ENCODE peak calls at places on chromosomes 6 and 20, in ten cellular contexts. Q is GM23248; O is A673; K is HCT116; H is effector memory CD4-positive, alpha-beta T cell; D is stomach; E is CD8-positive, alpha-beta T cell; R is CD8-positive, alpha-beta memory T cell; X is colonic mucosa; A is Peyer's patch. Z is an unnamed sample.

GRCh38 chr6:68343901-68344300 is 291.2 kb upstream of the ADGRB3 start:
- DNase-seq in Q (peak; percentile 1), O (peak; percentile 80), K (no peak), H (no peak), D (no peak), E (no peak), R (no peak), X (no peak), A (no peak), Z (no peak)

GRCh38 chr6:16596890-16597331 is 164.3 kb downstream of the ATXN1 start:
- DNase-seq in Q (no peak), O (no peak), K (no peak), H (no peak), D (no peak), E (no peak), R (no peak), X (no peak), A (no peak), Z (no peak)

GRCh38 chr6:84346372-84346771 is 118.9 kb upstream of the CEP162 start:
- DNase-seq in Q (peak; percentile 45), O (no peak), K (no peak), H (no peak), D (no peak), E (no peak), R (no peak), X (no peak), A (no peak), Z (no peak)

GRCh38 chr6:43492673-43493072 is 15.3 kb downstream of the TJAP1 start:
- DNase-seq in Q (peak; percentile 67), O (no peak), K (no peak), H (no peak), D (no peak), E (no peak), R (no peak), X (no peak), A (no peak), Z (no peak)

GRCh38 chr6:13412639-13413465 is 74.5 kb downstream of the GFOD1 start:
- DNase-seq in Q (no peak), O (no peak), K (no peak), H (no peak), D (no peak), E (no peak), R (no peak), X (no peak), A (no peak), Z (no peak)

GRCh38 chr6:119158057-119158848 is 79.8 kb upstream of the FAM184A start:
- DNase-seq in Q (peak; percentile 73), O (no peak), K (no peak), H (no peak), D (no peak), E (no peak), R (no peak), X (no peak), A (no peak), Z (peak; percentile 56)

GRCh38 chr6:68572525-68572924 is 62.6 kb upstream of the ADGRB3 start:
- DNase-seq in Q (peak; percentile 6), O (peak; percentile 87), K (no peak), H (no peak), D (no peak), E (no peak), R (no peak), X (no peak), A (no peak), Z (no peak)

GRCh38 chr6:26057899-26058298 is 29.3 kb upstream of the HFE start:
- DNase-seq in Q (no peak), O (peak; percentile 62), K (no peak), H (no peak), D (no peak), E (no peak), R (no peak), X (no peak), A (no peak), Z (no peak)

GRCh38 chr6:119620846-119621570 is 271.4 kb upstream of the MAN1A1 start:
- DNase-seq in Q (peak; percentile 89), O (no peak), K (peak; percentile 37), H (no peak), D (no peak), E (no peak), R (no peak), X (no peak), A (no peak), Z (no peak)

GRCh38 chr6:98833101-98834059 is 994 bp upstream of the POU3F2 start:
- DNase-seq in Q (peak; percentile 63), O (peak; percentile 80), K (no peak), H (no peak), D (no peak), E (no peak), R (no peak), X (no peak), A (peak; percentile 56), Z (no peak)

GRCh38 chr20:20076297-20077065 is 24.1 kb downstream of the CFAP61 start:
- DNase-seq in Q (peak; percentile 74), O (peak; percentile 30), K (no peak), H (no peak), D (no peak), E (no peak), R (no peak), X (no peak), A (no peak), Z (no peak)

GRCh38 chr6:11143394-11144371 is 32.2 kb upstream of the ERVFRD-1 start:
- DNase-seq in Q (peak; percentile 96), O (peak; percentile 69), K (peak; percentile 64), H (no peak), D (peak; percentile 61), E (no peak), R (no peak), X (peak; percentile 44), A (no peak), Z (peak; percentile 60)

GRCh38 chr20:20211274-20211987 is 156.5 kb upstream of the INSM1 start:
- DNase-seq in Q (peak; percentile 48), O (peak; percentile 23), K (no peak), H (no peak), D (no peak), E (no peak), R (no peak), X (peak; percentile 63), A (no peak), Z (no peak)

GRCh38 chr20:4441191-4441590 is 280.5 kb upstream of the PRND start:
- DNase-seq in Q (peak; percentile 31), O (no peak), K (no peak), H (no peak), D (no peak), E (no peak), R (no peak), X (no peak), A (no peak), Z (no peak)

GRCh38 chr20:10696650-10697049 is 22.9 kb upstream of the JAG1 start:
- DNase-seq in Q (no peak), O (peak; percentile 35), K (no peak), H (no peak), D (no peak), E (no peak), R (no peak), X (no peak), A (no peak), Z (no peak)

GRCh38 chr6:89799756-89800155 is 19.8 kb downstream of the MDN1 start:
- DNase-seq in Q (no peak), O (no peak), K (no peak), H (no peak), D (no peak), E (no peak), R (no peak), X (no peak), A (no peak), Z (no peak)
- H3K36me3 ChIP-seq in Q (peaks cover 4% of the 10 kb centered on the region), O (peaks cover 5% of the 10 kb centered on the region), K (peaks cover 14% of the 10 kb centered on the region), H (peaks cover 6% of the 10 kb centered on the region), D (peaks cover 59% of the 10 kb centered on the region), E (peaks cover 10% of the 10 kb centered on the region), R (no peaks in the 10 kb centered on the region), X (no peaks in the 10 kb centered on the region), A (peaks cover 27% of the 10 kb centered on the region), Z (peaks cover 53% of the 10 kb centered on the region)

GRCh38 chr6:153084393-153084792 is 46.7 kb downstream of the RGS17 start:
- DNase-seq in Q (peak; percentile 73), O (no peak), K (no peak), H (no peak), D (no peak), E (no peak), R (no peak), X (no peak), A (no peak), Z (no peak)
- H3K27ac ChIP-seq in Q (no peak overlapping the region), O (no peak overlapping the region), K (no peak overlapping the region), H (no peak overlapping the region), D (no peak overlapping the region), E (no peak overlapping the region), R (no peak overlapping the region), X (no peak overlapping the region), A (no peak overlapping the region), Z (no peak overlapping the region)

GRCh38 chr20:61849376-61849775 is 216.3 kb downstream of the TAF4 start:
- DNase-seq in Q (no peak), O (no peak), K (no peak), H (no peak), D (no peak), E (no peak), R (no peak), X (no peak), A (no peak), Z (no peak)

GRCh38 chr20:61850926-61851900 is 214.5 kb downstream of the TAF4 start:
- DNase-seq in Q (no peak), O (no peak), K (no peak), H (no peak), D (no peak), E (no peak), R (no peak), X (no peak), A (no peak), Z (no peak)

GRCh38 chr20:61848851-61849250 is 216.8 kb downstream of the TAF4 start:
- DNase-seq in Q (no peak), O (no peak), K (no peak), H (no peak), D (no peak), E (no peak), R (no peak), X (no peak), A (no peak), Z (no peak)

GRCh38 chr20:61850457-61850856 is 215.2 kb downstream of the TAF4 start:
- DNase-seq in Q (peak; percentile 14), O (no peak), K (no peak), H (no peak), D (no peak), E (no peak), R (no peak), X (no peak), A (no peak), Z (no peak)

DNA sequence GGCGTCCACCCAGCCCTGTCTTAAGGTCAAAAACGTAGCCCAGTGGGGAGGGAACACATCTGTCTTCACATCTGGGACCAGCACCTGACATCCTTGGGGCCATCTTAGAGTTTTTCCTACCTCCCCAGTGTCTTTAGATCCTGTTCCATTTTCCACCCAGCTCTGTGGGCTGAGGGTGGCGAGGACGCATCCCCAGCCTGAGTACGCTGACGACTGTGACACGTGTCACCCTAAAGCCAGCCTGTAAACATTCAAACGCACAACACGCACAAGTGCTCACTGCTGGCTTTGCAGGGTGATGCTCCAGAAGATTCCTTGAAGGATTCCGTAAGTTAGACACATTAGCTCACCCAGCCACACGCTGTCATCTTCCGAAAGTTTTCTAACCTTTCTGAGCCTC is 215.9 kb downstream of the TAF4 start:
- DNase-seq in Q (no peak), O (no peak), K (no peak), H (no peak), D (no peak), E (no peak), R (no peak), X (no peak), A (no peak), Z (no peak)
- H3K36me3 ChIP-seq in Q (no peaks in the 10 kb centered on the region), O (no peaks in the 10 kb centered on the region), K (no peaks in the 10 kb centered on the region), H (no peaks in the 10 kb centered on the region), D (no peaks in the 10 kb centered on the region), E (no peaks in the 10 kb centered on the region), R (no peaks in the 10 kb centered on the region), X (no peaks in the 10 kb centered on the region), A (no peaks in the 10 kb centered on the region), Z (no peaks in the 10 kb centered on the region)

GRCh38 chr6:38176797-38177751 is 357.5 kb downstream of the ZFAND3 start:
- DNase-seq in Q (no peak), O (peak; percentile 18), K (no peak), H (no peak), D (no peak), E (no peak), R (no peak), X (no peak), A (no peak), Z (peak; percentile 33)
- H3K27ac ChIP-seq in Q (no peak overlapping the region), O (no peak overlapping the region), K (no peak overlapping the region), H (no peak overlapping the region), D (no peak overlapping the region), E (no peak overlapping the region), R (no peak overlapping the region), X (no peak overlapping the region), A (no peak overlapping the region), Z (no peak overlapping the region)